ENCODE peak calls at places on chromosomes 16 and 17, in ten cellular contexts. S, V, U, Q, Y, A, B, G, M and W are unnamed samples.

GRCh38 chr16:68894714-68895113 is 51.4 kb downstream of the TANGO6 start:
- DNase-seq in S (no peak), V (no peak), U (no peak), Q (no peak), Y (no peak), A (no peak), B (no peak), G (no peak), M (no peak), W (no peak)

GRCh38 chr16:55271945-55272513 is 52.0 kb upstream of the IRX6 start:
- DNase-seq in S (no peak), V (no peak), U (no peak), Q (no peak), Y (no peak), A (no peak), B (no peak), G (no peak), M (no peak), W (no peak)

GRCh38 chr17:30970757-30971567 is at the start of gene RNF135:
- DNase-seq in S (peak), V (peak), U (peak), Q (peak), Y (peak), A (peak), B (peak), G (peak), M (peak), W (peak)

GRCh38 chr17:68694791-68695485 is 93.8 kb upstream of the FAM20A start:
- DNase-seq in S (no peak), V (no peak), U (no peak), Q (no peak), Y (no peak), A (no peak), B (no peak), G (peak), M (no peak), W (no peak)

GRCh38 chr16:78230832-78231231 is 131.4 kb downstream of the WWOX start:
- DNase-seq in S (no peak), V (no peak), U (no peak), Q (no peak), Y (no peak), A (peak), B (no peak), G (peak), M (no peak), W (no peak)

GRCh38 chr17:2421315-2422147 is 20.7 kb upstream of the MNT start:
- DNase-seq in S (no peak), V (no peak), U (no peak), Q (peak), Y (no peak), A (no peak), B (no peak), G (no peak), M (no peak), W (no peak)

GRCh38 chr17:5237541-5238016 is 2.9 kb upstream of the SCIMP start:
- DNase-seq in S (peak), V (peak), U (peak), Q (no peak), Y (peak), A (peak), B (peak), G (peak), M (no peak), W (peak)

GRCh38 chr16:56517206-56517605 is 2.6 kb downstream of the BBS2 start:
- DNase-seq in S (no peak), V (no peak), U (no peak), Q (no peak), Y (no peak), A (no peak), B (no peak), G (no peak), M (no peak), W (no peak)

GRCh38 chr16:88072571-88073001 is 121.4 kb downstream of the BANP start:
- DNase-seq in S (no peak), V (no peak), U (no peak), Q (no peak), Y (no peak), A (no peak), B (no peak), G (no peak), M (no peak), W (no peak)

GRCh38 chr16:58499092-58499511 is 841 bp upstream of the NDRG4 start:
- DNase-seq in S (no peak), V (no peak), U (no peak), Q (no peak), Y (no peak), A (no peak), B (no peak), G (no peak), M (no peak), W (no peak)

GRCh38 chr17:77571562-77571981 is 386.9 kb upstream of the TNRC6C start:
- DNase-seq in S (no peak), V (no peak), U (no peak), Q (no peak), Y (peak), A (no peak), B (peak), G (peak), M (no peak), W (no peak)

GRCh38 chr17:49552070-49552751 is 23.5 kb upstream of the NXPH3 start:
- DNase-seq in S (no peak), V (no peak), U (no peak), Q (no peak), Y (no peak), A (peak), B (no peak), G (peak), M (no peak), W (no peak)

GRCh38 chr16:75821117-75821516 is 94.8 kb upstream of the CPHXL start:
- DNase-seq in S (no peak), V (no peak), U (no peak), Q (no peak), Y (no peak), A (no peak), B (no peak), G (no peak), M (no peak), W (no peak)

GRCh38 chr17:64150237-64151015 is 20.5 kb upstream of the ERN1 start:
- DNase-seq in S (no peak), V (no peak), U (no peak), Q (no peak), Y (no peak), A (peak), B (no peak), G (no peak), M (no peak), W (no peak)

GRCh38 chr16:50305441-50306061 is 39.2 kb downstream of the ADCY7 start:
- DNase-seq in S (no peak), V (no peak), U (peak), Q (no peak), Y (no peak), A (no peak), B (no peak), G (no peak), M (no peak), W (peak)

GRCh38 chr16:72501739-72502653 is 330.0 kb upstream of the PMFBP1 start:
- DNase-seq in S (peak), V (peak), U (peak), Q (peak), Y (peak), A (peak), B (peak), G (peak), M (peak), W (peak)